ENCODE peak calls at places on chromosome 2, in six cellular contexts. G, Z, S, X, H and I are unnamed samples.

GRCh38 chr2:201108341-201108740 is 7.6 kb upstream of the CFLAR start:
- DNase-seq in G (no peak), Z (no peak), S (no peak), X (no peak), H (no peak), I (no peak)

GRCh38 chr2:160632576-160632975 is 139.0 kb upstream of the RBMS1 start:
- DNase-seq in G (no peak), Z (no peak), S (no peak), X (no peak), H (no peak), I (no peak)

GRCh38 chr2:42513252-42513918 is 19.6 kb upstream of the KCNG3 start:
- DNase-seq in G (peak), Z (peak), S (peak), X (peak), H (no peak), I (peak)

GRCh38 chr2:220147590-220147989 is 520.2 kb downstream of the SLC4A3 start:
- DNase-seq in G (no peak), Z (peak), S (no peak), X (no peak), H (no peak), I (no peak)

GRCh38 chr2:98412751-98413445 is 31.8 kb upstream of the INPP4A start:
- DNase-seq in G (peak), Z (peak), S (peak), X (peak), H (peak), I (peak)

GRCh38 chr2:151891566-151892194 is 63.5 kb upstream of the ARL5A start:
- DNase-seq in G (no peak), Z (no peak), S (no peak), X (no peak), H (no peak), I (no peak)

GRCh38 chr2:8993196-8993901 is 10.1 kb downstream of the MBOAT2 start:
- DNase-seq in G (no peak), Z (no peak), S (no peak), X (no peak), H (no peak), I (no peak)

GRCh38 chr2:21363364-21363763 is 239.6 kb downstream of the TDRD15 start:
- DNase-seq in G (no peak), Z (no peak), S (no peak), X (no peak), H (no peak), I (no peak)

GRCh38 chr2:144471316-144472045 is 48.4 kb downstream of the ZEB2 start:
- DNase-seq in G (no peak), Z (no peak), S (no peak), X (no peak), H (peak), I (peak)

GRCh38 chr2:156343096-156343939 is 10.8 kb upstream of the NR4A2 start:
- DNase-seq in G (no peak), Z (no peak), S (no peak), X (no peak), H (no peak), I (no peak)

GRCh38 chr2:160574472-160575140 is 81.0 kb upstream of the RBMS1 start:
- DNase-seq in G (no peak), Z (peak), S (peak), X (peak), H (no peak), I (no peak)

GRCh38 chr2:128237081-128237534 is 81.6 kb downstream of the HS6ST1 start:
- DNase-seq in G (no peak), Z (peak), S (peak), X (peak), H (no peak), I (no peak)

GRCh38 chr2:207474871-207475485 is 54.8 kb upstream of the CREB1 start:
- DNase-seq in G (peak), Z (peak), S (peak), X (peak), H (no peak), I (peak)

GRCh38 chr2:120476141-120476540 is 130.2 kb downstream of the INHBB start:
- DNase-seq in G (no peak), Z (no peak), S (no peak), X (no peak), H (no peak), I (no peak)

GRCh38 chr2:239175181-239175580 is 225.6 kb downstream of the HDAC4 start:
- DNase-seq in G (no peak), Z (no peak), S (no peak), X (no peak), H (no peak), I (no peak)

GRCh38 chr2:126771501-126772195 is 115.7 kb downstream of the GYPC start:
- DNase-seq in G (no peak), Z (no peak), S (no peak), X (no peak), H (no peak), I (no peak)

GRCh38 chr2:208172125-208172524 is 8.7 kb upstream of the CRYGA start:
- DNase-seq in G (no peak), Z (no peak), S (no peak), X (no peak), H (no peak), I (no peak)

GRCh38 chr2:138475394-138475793 is 26.2 kb upstream of the SPOPL start:
- DNase-seq in G (no peak), Z (no peak), S (no peak), X (no peak), H (peak), I (peak)

GRCh38 chr2:121505005-121505404 is 25.7 kb upstream of the RNU4ATAC start:
- DNase-seq in G (no peak), Z (peak), S (peak), X (peak), H (no peak), I (no peak)

GRCh38 chr2:182666674-182667320 is 49.3 kb upstream of the DNAJC10 start:
- DNase-seq in G (no peak), Z (peak), S (peak), X (peak), H (no peak), I (peak)

GRCh38 chr2:28587526-28588230 is 91.8 kb downstream of the PLB1 start:
- DNase-seq in G (no peak), Z (no peak), S (no peak), X (no peak), H (no peak), I (no peak)

GRCh38 chr2:177670791-177671528 is 278.4 kb downstream of the AGPS start:
- DNase-seq in G (no peak), Z (no peak), S (no peak), X (no peak), H (no peak), I (peak)

GRCh38 chr2:74834806-74835755 is 1.2 kb downstream of the HK2 start:
- DNase-seq in G (peak), Z (peak), S (peak), X (peak), H (no peak), I (peak)

GRCh38 chr2:102391530-102391929 is 31.4 kb upstream of the IL18RAP start:
- DNase-seq in G (no peak), Z (no peak), S (no peak), X (no peak), H (peak), I (no peak)

GRCh38 chr2:100957971-100958653 is 44.0 kb upstream of the RPL31 start:
- DNase-seq in G (no peak), Z (peak), S (peak), X (peak), H (no peak), I (no peak)

GRCh38 chr2:104844813-104845551 is 8.9 kb upstream of the POU3F3 start:
- DNase-seq in G (no peak), Z (no peak), S (no peak), X (no peak), H (no peak), I (no peak)

GRCh38 chr2:220892018-220892634 is 680.0 kb downstream of the EPHA4 start:
- DNase-seq in G (no peak), Z (no peak), S (no peak), X (no peak), H (no peak), I (no peak)

GRCh38 chr2:229170907-229171306 is 100.2 kb downstream of the PID1 start:
- DNase-seq in G (no peak), Z (no peak), S (no peak), X (no peak), H (no peak), I (no peak)

GRCh38 chr2:67400560-67401464 is 3.7 kb downstream of the ETAA1 start:
- DNase-seq in G (no peak), Z (no peak), S (peak), X (peak), H (no peak), I (no peak)

GRCh38 chr2:176132397-176133086 is 3.0 kb downstream of the HOXD8 start:
- DNase-seq in G (no peak), Z (peak), S (no peak), X (no peak), H (no peak), I (no peak)

GRCh38 chr2:176130917-176131616 is 1.6 kb downstream of the HOXD8 start:
- DNase-seq in G (no peak), Z (no peak), S (no peak), X (no peak), H (no peak), I (no peak)

GRCh38 chr2:176133366-176133765 is 3.9 kb downstream of the HOXD8 start:
- DNase-seq in G (no peak), Z (no peak), S (no peak), X (no peak), H (no peak), I (no peak)

GRCh38 chr2:176130153-176130916 is 830 bp downstream of the HOXD8 start:
- DNase-seq in G (no peak), Z (peak), S (no peak), X (no peak), H (no peak), I (no peak)

DNA sequence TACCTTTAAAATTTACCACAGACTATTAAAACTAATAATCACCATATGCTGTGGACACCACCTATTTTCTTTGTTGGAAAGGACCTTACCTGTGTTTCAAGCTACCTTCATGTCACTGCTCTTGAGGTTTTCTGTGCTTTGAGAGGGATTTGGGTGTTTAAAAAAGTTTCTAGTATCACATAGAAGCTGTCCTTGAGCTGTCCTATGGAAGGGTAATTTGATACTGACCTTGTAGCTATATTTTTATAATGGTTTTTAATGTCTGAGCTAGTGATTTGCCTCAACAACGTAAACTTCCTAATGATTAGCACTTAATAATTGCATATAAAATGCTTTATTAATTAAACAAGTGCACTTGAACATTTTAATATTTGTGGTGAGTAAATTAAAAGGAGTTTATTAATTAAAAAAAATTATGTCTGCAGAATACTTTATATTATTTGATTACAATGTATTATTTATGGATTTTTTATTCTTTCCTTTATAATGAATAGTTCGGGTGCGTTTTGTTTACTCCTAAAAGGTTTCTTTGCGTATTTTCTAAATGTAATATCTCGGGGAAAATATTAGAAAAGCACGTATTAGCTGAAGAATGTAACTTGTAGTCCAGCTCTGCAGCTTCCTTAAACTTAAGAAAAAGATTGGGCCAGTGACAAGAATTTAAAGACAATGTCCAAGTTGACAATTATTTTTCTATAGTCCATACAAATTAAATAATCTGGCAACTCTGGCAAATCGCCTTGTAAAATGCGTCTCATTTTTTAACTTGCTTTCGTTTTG is 2.3 kb downstream of the HOXD8 start:
- DNase-seq in G (no peak), Z (no peak), S (no peak), X (no peak), H (no peak), I (no peak)
- H3K4me3 ChIP-seq in G (no peak), Z (peak), S (no peak), X (no peak), H (peak), I (no peak)

GRCh38 chr2:224039770-224040088 is 643 bp upstream of the SERPINE2 start:
- DNase-seq in G (no peak), Z (no peak), S (no peak), X (no peak), H (no peak), I (no peak)

GRCh38 chr2:224038049-224038829 is 847 bp downstream of the SERPINE2 start:
- DNase-seq in G (peak), Z (no peak), S (peak), X (peak), H (no peak), I (peak)

GRCh38 chr2:224040753-224041152 is 1.7 kb upstream of the SERPINE2 start:
- DNase-seq in G (no peak), Z (no peak), S (no peak), X (no peak), H (no peak), I (no peak)

GRCh38 chr2:224038830-224039079 is 331 bp downstream of the SERPINE2 start:
- DNase-seq in G (no peak), Z (no peak), S (no peak), X (no peak), H (no peak), I (no peak)

DNA sequence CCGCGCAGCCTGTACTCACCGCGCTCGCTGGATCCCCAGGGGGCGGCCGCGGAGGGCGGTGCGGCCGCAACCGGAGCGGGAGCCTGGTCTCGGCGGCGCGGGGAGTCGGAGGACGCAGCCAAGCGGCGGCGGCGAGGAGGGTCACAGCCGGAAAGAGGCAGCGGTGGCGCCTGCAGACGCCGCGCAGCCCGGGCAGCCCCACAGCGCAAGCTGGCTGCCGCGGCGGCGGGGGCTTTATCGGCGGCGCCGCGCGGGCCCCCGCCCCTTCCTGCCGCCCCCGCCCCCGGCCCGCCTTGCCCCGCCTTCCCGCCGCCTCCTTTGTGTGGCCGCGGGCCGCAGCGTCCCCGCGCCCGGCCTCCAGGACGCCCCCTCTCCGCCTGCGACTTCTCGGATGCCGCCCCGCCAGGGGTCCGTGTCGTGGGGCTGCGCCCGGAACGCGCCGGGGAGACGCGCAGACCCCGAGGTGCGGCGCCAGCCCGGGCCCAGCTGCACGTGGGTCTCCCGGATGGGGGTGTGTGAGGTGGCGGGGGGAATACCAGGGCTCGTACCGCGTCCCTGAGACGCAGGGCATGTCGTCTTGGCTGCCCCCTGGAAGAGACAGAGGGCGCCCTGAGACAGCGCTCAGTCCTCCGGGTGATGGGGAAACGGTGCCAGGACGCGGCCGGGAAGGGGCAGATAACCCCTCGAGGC is at the start of gene SERPINE2:
- DNase-seq in G (peak), Z (peak), S (peak), X (peak), H (no peak), I (peak)
- TF ChIP-seq CTCF in G (peak), Z (peak), S (peak), X (peak), H (peak), I (no peak)

GRCh38 chr2:37768491-37768925 is 97.1 kb upstream of the CDC42EP3 start:
- DNase-seq in G (no peak), Z (peak), S (peak), X (peak), H (no peak), I (no peak)
- H3K4me3 ChIP-seq in G (no peak), Z (no peak), S (no peak), X (no peak), H (no peak), I (no peak)

DNA sequence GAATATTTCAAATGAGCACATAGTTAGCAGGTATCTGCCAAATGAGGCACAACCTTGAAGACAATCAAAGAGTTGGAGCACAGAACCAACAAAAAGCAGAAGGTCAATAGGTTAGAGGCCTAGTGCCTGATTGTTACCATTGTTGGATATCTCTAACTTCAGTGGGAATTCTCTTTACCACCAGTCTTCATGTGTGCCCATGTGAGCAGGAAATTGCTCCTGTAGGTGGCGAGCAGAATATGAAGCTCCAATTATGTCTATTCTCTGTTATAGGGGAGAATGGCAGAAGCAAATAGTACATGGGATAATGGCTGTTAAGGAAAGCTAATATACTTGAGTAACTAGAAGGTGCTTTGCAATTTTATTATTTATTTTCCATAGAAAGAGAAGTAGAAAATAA is 14.9 kb upstream of the ZNF385B start:
- DNase-seq in G (no peak), Z (no peak), S (no peak), X (no peak), H (no peak), I (no peak)
- TF ChIP-seq CTCF in G (no peak), Z (no peak), S (peak), X (no peak), H (no peak), I (no peak)

DNA sequence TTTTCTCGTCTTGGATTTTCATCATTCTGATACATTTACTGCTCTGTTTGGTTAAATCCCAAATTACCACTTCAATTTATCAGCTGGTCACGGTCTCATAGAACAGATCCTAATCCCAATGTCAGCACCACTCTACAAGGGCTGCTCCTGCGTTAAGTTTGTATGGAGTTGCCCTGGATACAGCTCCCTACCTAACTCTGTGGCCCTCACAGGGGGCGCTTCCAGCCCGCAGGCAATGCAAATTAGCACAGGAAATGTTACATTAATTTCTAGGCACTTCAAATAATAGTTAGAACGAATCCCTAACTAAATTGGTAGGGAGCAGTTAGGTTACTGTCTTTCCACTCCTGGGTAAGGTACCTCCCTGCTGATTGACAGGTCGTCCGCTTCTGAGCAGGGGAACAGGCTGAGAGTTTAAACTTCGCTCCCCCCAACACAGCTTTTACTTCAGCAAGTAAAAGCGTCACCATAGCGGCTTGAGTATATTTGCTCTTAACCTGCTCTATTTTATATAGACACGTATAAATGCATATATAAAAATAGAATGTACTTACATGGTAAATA is 238.5 kb upstream of the FANCL start:
- DNase-seq in G (no peak), Z (no peak), S (no peak), X (no peak), H (no peak), I (no peak)
- H3K4me3 ChIP-seq in G (no peak), Z (no peak), S (no peak), X (no peak), H (no peak), I (no peak)

GRCh38 chr2:45623120-45623519 is 12.1 kb upstream of the SRBD1 start:
- DNase-seq in G (no peak), Z (no peak), S (no peak), X (no peak), H (no peak), I (no peak)
- TF ChIP-seq CTCF in G (no peak), Z (no peak), S (no peak), X (no peak), H (no peak), I (no peak)

GRCh38 chr2:19361325-19361990 is 3.0 kb upstream of the OSR1 start:
- DNase-seq in G (no peak), Z (no peak), S (no peak), X (peak), H (no peak), I (no peak)
- H3K4me3 ChIP-seq in G (peak), Z (peak), S (peak), X (peak), H (peak), I (peak)